ENCODE peak calls at places on chromosome 20, in six cellular contexts. C is AG10803; S is RWPE1; Y is AG09319; N is CD8-positive, alpha-beta T cell; V is HCT116. B is an unnamed sample.

GRCh38 chr20:62766071-62766450 is 30.2 kb upstream of the MRGBP start:
- DNase-seq in Y (no peak), N (no peak), V (no peak), C (no peak), S (no peak), B (no peak)

GRCh38 chr20:41563087-41563486 is 55.1 kb downstream of the CHD6 start:
- DNase-seq in V (no peak), S (no peak), Y (no peak), N (no peak), C (no peak), B (no peak)

GRCh38 chr20:46293084-46293483 is 15.2 kb downstream of the CDH22 start:
- DNase-seq in N (no peak), Y (no peak), C (peak), V (no peak), S (peak), B (no peak)

GRCh38 chr20:4810446-4811019 is 88.8 kb downstream of the PRND start:
- DNase-seq in N (no peak), C (no peak), S (no peak), V (no peak), Y (no peak), B (no peak)

GRCh38 chr20:8389381-8390368 is 257.6 kb downstream of the PLCB1 start:
- DNase-seq in S (peak), V (peak), N (no peak), C (peak), Y (peak), B (peak)

GRCh38 chr20:14685179-14685578 is 347.8 kb upstream of the FLRT3 start:
- DNase-seq in N (no peak), S (no peak), Y (no peak), C (no peak), V (no peak), B (no peak)

GRCh38 chr20:57243480-57244220 is 22.8 kb downstream of the BMP7 start:
- DNase-seq in C (no peak), N (no peak), V (no peak), Y (no peak), S (peak), B (no peak)

GRCh38 chr20:58571942-58572666 is 56.9 kb upstream of the APCDD1L start:
- DNase-seq in V (no peak), S (no peak), N (no peak), Y (no peak), C (no peak), B (no peak)

GRCh38 chr20:3203315-3204123 is 963 bp downstream of the DDRGK1 start:
- DNase-seq in C (peak), Y (no peak), N (peak), S (no peak), V (no peak), B (peak)

GRCh38 chr20:64035066-64035932 is 683 bp upstream of the C20orf204 start:
- DNase-seq in Y (no peak), C (no peak), S (no peak), V (no peak), N (peak), B (peak)

GRCh38 chr20:22333885-22334545 is 250.4 kb downstream of the FOXA2 start:
- DNase-seq in S (peak), N (peak), C (peak), V (peak), Y (no peak), B (peak)

GRCh38 chr20:4012631-4013030 is 2.7 kb downstream of the RNF24 start:
- DNase-seq in N (no peak), S (no peak), C (peak), V (no peak), Y (peak), B (no peak)

GRCh38 chr20:62505337-62506045 is 29.7 kb upstream of the GATA5 start:
- DNase-seq in V (no peak), N (no peak), C (no peak), Y (no peak), S (no peak), B (no peak)

GRCh38 chr20:41078329-41078728 is 49.7 kb downstream of the TOP1 start:
- DNase-seq in V (no peak), N (no peak), Y (peak), S (peak), C (peak), B (peak)

GRCh38 chr20:20454367-20454766 is 86.5 kb downstream of the INSM1 start:
- DNase-seq in N (no peak), S (no peak), C (no peak), Y (no peak), V (no peak), B (no peak)

GRCh38 chr20:53865905-53866786 is 204.2 kb downstream of the BCAS1 start:
- DNase-seq in C (peak), Y (peak), S (peak), V (no peak), N (no peak), B (no peak)

GRCh38 chr20:57250607-57251343 is 15.7 kb downstream of the BMP7 start:
- DNase-seq in V (no peak), C (no peak), S (no peak), Y (no peak), N (no peak), B (no peak)

GRCh38 chr20:36478137-36478905 is 63.0 kb upstream of the MYL9 start:
- DNase-seq in Y (no peak), N (no peak), V (no peak), C (no peak), S (no peak), B (no peak)

GRCh38 chr20:14336667-14337066 is 745 bp downstream of the FLRT3 start:
- DNase-seq in Y (no peak), C (no peak), N (no peak), S (peak), V (no peak), B (no peak)

GRCh38 chr20:57310821-57311514 is 18.6 kb upstream of the SPO11 start:
- DNase-seq in Y (no peak), V (no peak), C (no peak), N (no peak), S (no peak), B (no peak)

GRCh38 chr20:48827880-48828733 is at the start of gene PREX1:
- DNase-seq in C (peak), N (peak), V (no peak), S (peak), Y (peak), B (peak)

GRCh38 chr20:8095648-8096572 is 36.2 kb upstream of the PLCB1 start:
- DNase-seq in N (no peak), C (peak), V (no peak), Y (no peak), S (no peak), B (no peak)

GRCh38 chr20:58755751-58756524 is 63.3 kb downstream of the NPEPL1 start:
- DNase-seq in N (no peak), C (no peak), S (no peak), V (no peak), Y (no peak), B (no peak)

DNA sequence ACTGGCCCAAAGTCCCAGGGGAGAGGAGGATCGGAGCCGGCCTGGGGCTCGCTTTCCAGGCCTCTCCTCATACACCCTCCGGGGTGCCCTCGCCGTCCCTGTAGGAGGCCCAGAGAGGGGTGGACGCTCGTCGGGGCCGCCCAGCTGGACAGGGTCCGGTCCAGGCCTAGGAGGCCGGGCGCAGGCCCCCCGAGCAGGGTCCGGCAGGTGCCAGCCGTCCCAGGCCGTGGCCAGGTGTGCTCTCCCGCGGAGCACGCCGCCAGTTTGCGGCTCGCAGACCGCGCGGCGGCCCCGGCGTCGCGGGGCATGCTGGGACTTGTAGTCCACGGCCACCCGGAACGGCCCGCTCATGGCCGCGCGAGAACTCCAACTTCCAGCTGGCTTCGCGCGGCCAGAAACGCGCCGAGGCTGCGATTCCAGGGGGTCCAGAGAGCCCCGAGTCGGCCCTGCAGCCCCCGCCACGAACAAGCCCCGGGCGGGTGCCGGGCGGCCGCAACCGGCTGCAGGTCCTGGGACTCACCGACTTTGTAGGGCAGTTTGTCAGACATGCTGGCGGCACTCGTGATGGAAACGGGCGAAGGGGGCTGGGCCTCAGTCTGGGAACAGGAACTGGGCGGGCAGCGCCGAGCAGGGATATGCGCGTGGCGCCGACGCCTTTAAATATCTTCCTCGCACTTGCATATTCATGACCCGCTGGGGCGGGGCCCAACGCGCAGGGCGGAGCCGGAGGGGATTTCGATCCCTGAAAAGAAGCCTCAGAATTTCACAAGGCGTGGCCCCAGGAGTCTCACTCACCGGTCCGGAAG is at the start of gene AHCY:
- DNase-seq in V (peak), S (peak), N (peak), C (peak), Y (peak), B (peak)
- TF ChIP-seq CTCF in V (peak), S (no peak), N (no peak), C (no peak), Y (no peak), B (no peak)

GRCh38 chr20:17959257-17959627 is 9.4 kb downstream of the SNX5 start:
- DNase-seq in Y (no peak), V (no peak), S (no peak), N (no peak), C (no peak), B (no peak)

GRCh38 chr20:17960927-17961599 is 7.5 kb downstream of the SNX5 start:
- DNase-seq in V (no peak), C (peak), N (no peak), Y (no peak), S (no peak), B (no peak)

GRCh38 chr20:17956099-17956685 is 12.4 kb downstream of the SNX5 start:
- DNase-seq in Y (no peak), S (no peak), N (no peak), C (no peak), V (no peak), B (no peak)

GRCh38 chr20:17957505-17958325 is 10.9 kb downstream of the SNX5 start:
- DNase-seq in N (no peak), V (no peak), Y (no peak), S (no peak), C (peak), B (no peak)

GRCh38 chr20:17958326-17959256 is 10.0 kb downstream of the SNX5 start:
- DNase-seq in S (no peak), V (no peak), Y (no peak), C (peak), N (no peak), B (no peak)
- TF ChIP-seq CTCF in S (no peak), V (no peak), Y (peak), C (peak), N (no peak), B (no peak)

GRCh38 chr20:43388267-43389081 is 69.2 kb upstream of the SRSF6 start:
- DNase-seq in S (no peak), Y (no peak), C (peak), V (no peak), N (no peak), B (no peak)
- TF ChIP-seq CTCF in S (no peak), Y (no peak), C (no peak), V (no peak), N (no peak), B (no peak)

GRCh38 chr20:50646483-50646996 is 44.8 kb downstream of the RIPOR3 start:
- DNase-seq in C (peak), N (no peak), V (no peak), Y (peak), S (no peak), B (no peak)
- TF ChIP-seq CTCF in C (peak), N (no peak), V (peak), Y (peak), S (no peak), B (no peak)

DNA sequence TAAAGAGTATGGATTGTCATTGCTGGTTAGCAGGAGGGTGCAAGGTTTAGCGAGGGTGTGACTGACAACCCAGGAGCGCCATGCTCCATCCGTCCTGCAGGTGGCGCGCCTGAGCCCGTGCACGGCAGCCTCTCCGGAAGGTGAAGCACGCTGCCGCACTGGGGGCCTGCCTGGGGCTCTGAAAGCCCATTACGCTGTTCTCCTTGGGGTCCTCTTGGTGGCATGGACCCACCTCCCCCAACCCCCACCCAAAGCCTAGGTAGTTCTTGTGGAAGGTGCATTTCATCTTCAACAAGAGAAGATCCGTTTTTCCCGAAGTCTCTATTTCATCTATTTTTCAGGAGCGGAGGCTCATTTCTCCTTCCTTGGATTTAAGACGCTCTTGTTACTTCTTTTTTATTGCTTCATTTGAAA is 197.4 kb upstream of the KCNG1 start:
- DNase-seq in C (no peak), S (peak), Y (no peak), V (no peak), N (peak), B (peak)
- TF ChIP-seq CTCF in C (peak), S (peak), Y (peak), V (peak), N (peak), B (peak)